ENCODE peak calls at places on chromosomes 13 and 19, in four cellular contexts. One of them, this sample, is unnamed.

GRCh38 chr13:101309014-101309619 is 107.2 kb downstream of the NALCN start:
- DNase-seq in HCT116: no peak
- DNase-seq in K562: no peak
- DNase-seq in GM12878: no peak
- DNase-seq in this sample: no peak

GRCh38 chr19:51713319-51714285 is 10.2 kb downstream of the HAS1 start:
- DNase-seq in HCT116: no peak
- DNase-seq in K562: no peak
- DNase-seq in GM12878: no peak
- DNase-seq in this sample: no peak

GRCh38 chr13:25874907-25875306 is 176.9 kb downstream of the SHISA2 start:
- DNase-seq in HCT116: no peak
- DNase-seq in K562: no peak
- DNase-seq in GM12878: no peak
- DNase-seq in this sample: no peak

GRCh38 chr13:50989476-50989875 is 79.9 kb downstream of the RNASEH2B start:
- DNase-seq in HCT116: no peak
- DNase-seq in K562: peak; percentile 10
- DNase-seq in GM12878: no peak
- DNase-seq in this sample: peak; percentile 71

GRCh38 chr19:47713046-47714021 is at the start of gene EHD2:
- DNase-seq in HCT116: no peak
- DNase-seq in K562: peak; percentile 97
- DNase-seq in GM12878: no peak
- DNase-seq in this sample: peak; percentile 78

GRCh38 chr13:97328222-97328790 is 105.7 kb upstream of the RAP2A start:
- DNase-seq in HCT116: no peak
- DNase-seq in K562: no peak
- DNase-seq in GM12878: no peak
- DNase-seq in this sample: peak; percentile 93

GRCh38 chr19:14786421-14786851 is 8.1 kb upstream of the ADGRE2 start:
- DNase-seq in HCT116: no peak
- DNase-seq in K562: peak; percentile 74
- DNase-seq in GM12878: no peak
- DNase-seq in this sample: peak; percentile 79

GRCh38 chr13:44259045-44260042 is 114.3 kb upstream of the SERP2 start:
- DNase-seq in HCT116: no peak
- DNase-seq in K562: peak; percentile 60
- DNase-seq in GM12878: peak; percentile 47
- DNase-seq in this sample: no peak

GRCh38 chr19:10554760-10555612 is 10.8 kb downstream of the KRI1 start:
- DNase-seq in HCT116: no peak
- DNase-seq in K562: no peak
- DNase-seq in GM12878: no peak
- DNase-seq in this sample: no peak

GRCh38 chr19:40611096-40611495 is 9.9 kb downstream of the LTBP4 start:
- DNase-seq in HCT116: no peak
- DNase-seq in K562: no peak
- DNase-seq in GM12878: no peak
- DNase-seq in this sample: no peak

GRCh38 chr13:26425439-26426358 is 131.8 kb upstream of the WASF3 start:
- DNase-seq in HCT116: no peak
- DNase-seq in K562: no peak
- DNase-seq in GM12878: no peak
- DNase-seq in this sample: no peak

GRCh38 chr19:32336259-32337111 is 8.9 kb upstream of the ZNF507 start:
- DNase-seq in HCT116: no peak
- DNase-seq in K562: no peak
- DNase-seq in GM12878: no peak
- DNase-seq in this sample: no peak

GRCh38 chr13:110331362-110331761 is 24.3 kb downstream of the COL4A2 start:
- DNase-seq in HCT116: no peak
- DNase-seq in K562: no peak
- DNase-seq in GM12878: no peak
- DNase-seq in this sample: no peak

GRCh38 chr19:38888876-38889275 is 10.5 kb downstream of the SIRT2 start:
- DNase-seq in HCT116: no peak
- DNase-seq in K562: no peak
- DNase-seq in GM12878: no peak
- DNase-seq in this sample: no peak

GRCh38 chr13:80339841-80340642 is 884 bp downstream of the SPRY2 start:
- DNase-seq in HCT116: no peak
- DNase-seq in K562: peak; percentile 12
- DNase-seq in GM12878: no peak
- DNase-seq in this sample: peak; percentile 31

GRCh38 chr13:99159331-99160061 is 41.2 kb upstream of the UBAC2 start:
- DNase-seq in HCT116: no peak
- DNase-seq in K562: no peak
- DNase-seq in GM12878: no peak
- DNase-seq in this sample: no peak

GRCh38 chr19:1131718-1132552 is 28.1 kb downstream of the GPX4 start:
- DNase-seq in HCT116: no peak
- DNase-seq in K562: peak; percentile 53
- DNase-seq in GM12878: peak; percentile 21
- DNase-seq in this sample: peak; percentile 89

DNA sequence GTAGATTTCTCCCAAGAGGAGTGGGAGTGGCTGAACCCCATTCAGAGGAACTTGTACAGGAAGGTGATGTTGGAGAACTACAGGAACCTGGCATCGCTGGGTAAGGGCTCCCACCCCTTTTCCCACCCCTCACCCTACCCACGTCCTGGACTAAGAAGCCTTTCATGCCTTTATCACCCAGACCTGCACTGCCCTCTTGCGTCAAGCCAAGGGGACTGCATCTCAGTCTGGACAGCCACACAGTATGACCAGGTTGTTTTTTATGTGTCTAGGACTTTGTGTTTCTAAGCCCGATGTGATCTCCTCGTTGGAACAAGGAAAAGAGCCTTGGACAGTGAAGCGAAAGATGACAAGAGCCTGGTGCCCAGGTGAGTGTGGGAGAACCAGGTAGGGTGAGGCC is 8.8 kb downstream of the ZFP28 start:
- DNase-seq in HCT116: no peak
- DNase-seq in K562: peak; percentile 35
- DNase-seq in GM12878: no peak
- DNase-seq in this sample: peak; percentile 77
- H3K4me2 ChIP-seq in HCT116: no peak overlapping the region
- H3K4me2 ChIP-seq in K562: no peak overlapping the region
- H3K4me2 ChIP-seq in GM12878: no peak overlapping the region
- H3K4me2 ChIP-seq in this sample: no peak overlapping the region

GRCh38 chr13:113654175-113654560 is 3.8 kb downstream of the ATP4B start:
- DNase-seq in HCT116: no peak
- DNase-seq in K562: no peak
- DNase-seq in GM12878: no peak
- DNase-seq in this sample: no peak
- TF ChIP-seq POLR2AphosphoS5 in HCT116: no peak
- TF ChIP-seq POLR2AphosphoS5 in K562: no peak
- TF ChIP-seq POLR2AphosphoS5 in GM12878: no peak
- TF ChIP-seq POLR2AphosphoS5 in this sample: no peak

GRCh38 chr19:42532881-42533280 is 4.6 kb upstream of the CEACAM1 start:
- DNase-seq in HCT116: no peak
- DNase-seq in K562: no peak
- DNase-seq in GM12878: no peak
- DNase-seq in this sample: no peak

GRCh38 chr19:42528354-42529247 is at the start of gene CEACAM1:
- DNase-seq in HCT116: no peak
- DNase-seq in K562: peak; percentile 4
- DNase-seq in GM12878: no peak
- DNase-seq in this sample: no peak

GRCh38 chr19:42524943-42525342 is 3.3 kb downstream of the CEACAM1 start:
- DNase-seq in HCT116: no peak
- DNase-seq in K562: no peak
- DNase-seq in GM12878: no peak
- DNase-seq in this sample: no peak

GRCh38 chr19:42531313-42531712 is 3.0 kb upstream of the CEACAM1 start:
- DNase-seq in HCT116: no peak
- DNase-seq in K562: no peak
- DNase-seq in GM12878: no peak
- DNase-seq in this sample: no peak

GRCh38 chr19:42529248-42529764 is 1.0 kb upstream of the CEACAM1 start:
- DNase-seq in HCT116: peak; percentile 31
- DNase-seq in K562: peak; percentile 79
- DNase-seq in GM12878: no peak
- DNase-seq in this sample: peak; percentile 69
- H3K4me2 ChIP-seq in HCT116: no peak overlapping the region
- H3K4me2 ChIP-seq in K562: no peak overlapping the region
- H3K4me2 ChIP-seq in GM12878: peak overlapping the region; percentile 95
- H3K4me2 ChIP-seq in this sample: no peak overlapping the region

GRCh38 chr19:7395793-7396192 is 47.1 kb downstream of the ARHGEF18 start:
- DNase-seq in HCT116: no peak
- DNase-seq in K562: no peak
- DNase-seq in GM12878: no peak
- DNase-seq in this sample: no peak

GRCh38 chr19:7393459-7393858 is 44.7 kb downstream of the ARHGEF18 start:
- DNase-seq in HCT116: no peak
- DNase-seq in K562: no peak
- DNase-seq in GM12878: no peak
- DNase-seq in this sample: no peak

GRCh38 chr19:7395360-7395781 is 46.6 kb downstream of the ARHGEF18 start:
- DNase-seq in HCT116: no peak
- DNase-seq in K562: no peak
- DNase-seq in GM12878: no peak
- DNase-seq in this sample: no peak

GRCh38 chr19:7393934-7394508 is 45.3 kb downstream of the ARHGEF18 start:
- DNase-seq in HCT116: no peak
- DNase-seq in K562: no peak
- DNase-seq in GM12878: no peak
- DNase-seq in this sample: no peak

GRCh38 chr19:7394728-7395359 is 46.1 kb downstream of the ARHGEF18 start:
- DNase-seq in HCT116: peak; percentile 69
- DNase-seq in K562: peak; percentile 98
- DNase-seq in GM12878: peak; percentile 80
- DNase-seq in this sample: peak; percentile 92
- TF ChIP-seq POLR2AphosphoS5 in HCT116: peak; percentile 90
- TF ChIP-seq POLR2AphosphoS5 in K562: peak; percentile 55
- TF ChIP-seq POLR2AphosphoS5 in GM12878: peak; percentile 56
- TF ChIP-seq POLR2AphosphoS5 in this sample: peak; percentile 90

GRCh38 chr19:49479975-49480628 is 6.1 kb downstream of the FLT3LG start:
- DNase-seq in HCT116: no peak
- DNase-seq in K562: no peak
- DNase-seq in GM12878: no peak
- DNase-seq in this sample: no peak
- H3K4me2 ChIP-seq in HCT116: no peak overlapping the region
- H3K4me2 ChIP-seq in K562: no peak overlapping the region
- H3K4me2 ChIP-seq in GM12878: no peak overlapping the region
- H3K4me2 ChIP-seq in this sample: no peak overlapping the region

DNA sequence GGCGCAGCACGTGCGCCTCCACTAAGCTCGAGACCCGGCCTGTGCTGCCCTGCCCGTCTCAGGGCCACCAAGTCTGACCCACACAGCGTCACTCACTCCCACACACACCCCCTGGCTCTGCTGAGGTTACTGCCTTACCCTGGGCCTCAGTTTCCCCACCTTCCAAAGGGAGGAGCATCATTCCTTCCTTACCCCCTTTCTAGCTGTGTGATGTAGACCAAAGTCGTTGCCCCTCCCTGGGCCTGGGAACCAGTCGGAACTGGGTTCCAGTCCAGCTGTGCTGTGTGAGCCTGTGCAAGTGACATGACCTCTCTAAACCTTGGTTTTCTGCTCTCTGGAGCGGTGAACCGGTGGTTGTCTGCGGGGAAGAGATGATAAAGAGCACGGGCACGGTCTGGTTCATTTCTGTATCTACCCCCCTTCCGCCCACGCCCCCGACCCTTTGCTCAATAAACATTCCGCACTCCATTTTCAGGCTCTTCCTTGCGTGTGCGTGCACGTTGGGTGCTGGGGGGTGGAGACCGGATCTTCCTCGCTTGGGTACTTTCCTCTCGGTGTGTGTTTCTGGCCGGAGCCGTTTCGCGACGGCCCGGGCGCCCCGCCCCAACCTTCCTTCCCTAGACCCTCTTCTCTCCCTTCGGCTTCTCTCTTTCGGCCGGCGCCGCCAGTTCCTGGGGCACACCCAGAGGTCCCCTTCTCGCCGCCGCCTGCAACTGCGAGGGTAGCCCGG is at the start of gene ZNF581:
- DNase-seq in HCT116: no peak
- DNase-seq in K562: no peak
- DNase-seq in GM12878: peak; percentile 59
- DNase-seq in this sample: peak; percentile 85
- TF ChIP-seq POLR2AphosphoS5 in HCT116: peak; percentile 70
- TF ChIP-seq POLR2AphosphoS5 in K562: peak; percentile 57
- TF ChIP-seq POLR2AphosphoS5 in GM12878: peak; percentile 81
- TF ChIP-seq POLR2AphosphoS5 in this sample: peak; percentile 59

DNA sequence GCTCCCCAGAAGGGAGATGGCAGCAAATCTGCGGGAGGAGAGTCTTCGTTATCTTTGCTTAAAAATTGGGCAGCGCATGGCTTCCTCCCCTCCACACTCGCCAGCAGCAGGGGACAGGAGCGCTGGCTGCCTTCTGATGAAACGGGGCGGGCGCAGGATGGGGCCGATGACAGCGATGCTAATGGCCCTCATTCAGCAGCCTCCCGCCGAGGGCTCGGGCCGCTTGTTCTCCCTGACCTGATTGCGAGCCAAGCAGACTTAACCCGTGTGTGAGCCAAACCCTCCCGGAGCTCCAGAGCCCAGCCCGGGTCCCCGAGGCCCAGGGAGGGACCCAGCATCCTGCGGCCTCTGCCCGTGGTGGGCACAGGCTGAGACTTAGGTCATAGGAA is 90.3 kb downstream of the KDM4B start:
- DNase-seq in HCT116: no peak
- DNase-seq in K562: no peak
- DNase-seq in GM12878: no peak
- DNase-seq in this sample: no peak
- H3K4me2 ChIP-seq in HCT116: no peak overlapping the region
- H3K4me2 ChIP-seq in K562: no peak overlapping the region
- H3K4me2 ChIP-seq in GM12878: no peak overlapping the region
- H3K4me2 ChIP-seq in this sample: no peak overlapping the region

GRCh38 chr19:53034054-53034453 is 10.5 kb upstream of the ERVV-2 start:
- DNase-seq in HCT116: no peak
- DNase-seq in K562: no peak
- DNase-seq in GM12878: no peak
- DNase-seq in this sample: no peak

GRCh38 chr19:53034948-53035675 is 9.4 kb upstream of the ERVV-2 start:
- DNase-seq in HCT116: no peak
- DNase-seq in K562: no peak
- DNase-seq in GM12878: no peak
- DNase-seq in this sample: no peak

GRCh38 chr19:53041366-53041765 is 3.2 kb upstream of the ERVV-2 start:
- DNase-seq in HCT116: no peak
- DNase-seq in K562: no peak
- DNase-seq in GM12878: no peak
- DNase-seq in this sample: no peak

GRCh38 chr19:53037101-53038097 is 7.1 kb upstream of the ERVV-2 start:
- DNase-seq in HCT116: no peak
- DNase-seq in K562: peak; percentile 39
- DNase-seq in GM12878: no peak
- DNase-seq in this sample: peak; percentile 87
- TF ChIP-seq POLR2AphosphoS5 in HCT116: no peak
- TF ChIP-seq POLR2AphosphoS5 in K562: no peak
- TF ChIP-seq POLR2AphosphoS5 in GM12878: no peak
- TF ChIP-seq POLR2AphosphoS5 in this sample: peak; percentile 78